ENCODE peak calls at places on chromosomes 11 and 22, in five cellular contexts. One of them, this sample, is unnamed.

GRCh38 chr11:50394017-50394416 is 361.3 kb downstream of the OR4C45 start:
- DNase-seq in brain microvascular endothelial cell: no peak
- DNase-seq in sigmoid colon: no peak
- DNase-seq in A673: no peak
- DNase-seq in WTC11: no peak
- DNase-seq in this sample: no peak

GRCh38 chr11:11461473-11461872 is 108.4 kb upstream of the CSNK2A3 start:
- DNase-seq in brain microvascular endothelial cell: no peak
- DNase-seq in sigmoid colon: no peak
- DNase-seq in A673: no peak
- DNase-seq in WTC11: no peak
- DNase-seq in this sample: no peak

GRCh38 chr22:19218541-19219233 is 40.2 kb upstream of the SLC25A1 start:
- DNase-seq in brain microvascular endothelial cell: no peak
- DNase-seq in sigmoid colon: no peak
- DNase-seq in A673: no peak
- DNase-seq in WTC11: no peak
- DNase-seq in this sample: no peak

GRCh38 chr22:23121026-23121823 is 20.6 kb downstream of the RSPH14 start:
- DNase-seq in brain microvascular endothelial cell: no peak
- DNase-seq in sigmoid colon: no peak
- DNase-seq in A673: no peak
- DNase-seq in WTC11: no peak
- DNase-seq in this sample: peak

GRCh38 chr11:103887001-103887680 is 149.3 kb upstream of the DDI1 start:
- DNase-seq in brain microvascular endothelial cell: no peak
- DNase-seq in sigmoid colon: no peak
- DNase-seq in A673: no peak
- DNase-seq in WTC11: no peak
- DNase-seq in this sample: no peak

GRCh38 chr11:1077033-1077416 is 2.4 kb downstream of the MUC2 start:
- DNase-seq in brain microvascular endothelial cell: no peak
- DNase-seq in sigmoid colon: peak
- DNase-seq in A673: no peak
- DNase-seq in WTC11: no peak
- DNase-seq in this sample: peak

GRCh38 chr11:88531776-88532175 is 194.2 kb upstream of the CTSC start:
- DNase-seq in brain microvascular endothelial cell: no peak
- DNase-seq in sigmoid colon: no peak
- DNase-seq in A673: no peak
- DNase-seq in WTC11: no peak
- DNase-seq in this sample: no peak

GRCh38 chr11:111148116-111148515 is 97.4 kb upstream of the POU2AF2 start:
- DNase-seq in brain microvascular endothelial cell: no peak
- DNase-seq in sigmoid colon: no peak
- DNase-seq in A673: no peak
- DNase-seq in WTC11: no peak
- DNase-seq in this sample: no peak

GRCh38 chr22:50439314-50440250 is 35.3 kb downstream of the SBF1 start:
- DNase-seq in brain microvascular endothelial cell: no peak
- DNase-seq in sigmoid colon: no peak
- DNase-seq in A673: no peak
- DNase-seq in WTC11: no peak
- DNase-seq in this sample: peak

GRCh38 chr11:36453678-36454077 is 56.4 kb downstream of the TRAF6 start:
- DNase-seq in brain microvascular endothelial cell: no peak
- DNase-seq in sigmoid colon: no peak
- DNase-seq in A673: no peak
- DNase-seq in WTC11: no peak
- DNase-seq in this sample: peak

GRCh38 chr11:19367051-19367709 is 126.4 kb upstream of the E2F8 start:
- DNase-seq in brain microvascular endothelial cell: peak
- DNase-seq in sigmoid colon: no peak
- DNase-seq in A673: no peak
- DNase-seq in WTC11: no peak
- DNase-seq in this sample: no peak

GRCh38 chr22:32444068-32444467 is 20.2 kb downstream of the BPIFC start:
- DNase-seq in brain microvascular endothelial cell: no peak
- DNase-seq in sigmoid colon: no peak
- DNase-seq in A673: peak
- DNase-seq in WTC11: peak
- DNase-seq in this sample: no peak

GRCh38 chr11:70205049-70205725 is 2.1 kb downstream of the FADD start:
- DNase-seq in brain microvascular endothelial cell: peak
- DNase-seq in sigmoid colon: no peak
- DNase-seq in A673: no peak
- DNase-seq in WTC11: no peak
- DNase-seq in this sample: no peak

GRCh38 chr11:6817668-6818067 is 18.2 kb upstream of the OR6A2 start:
- DNase-seq in brain microvascular endothelial cell: no peak
- DNase-seq in sigmoid colon: no peak
- DNase-seq in A673: peak
- DNase-seq in WTC11: peak
- DNase-seq in this sample: no peak

GRCh38 chr11:114651145-114651718 is 27.1 kb upstream of the NXPE2 start:
- DNase-seq in brain microvascular endothelial cell: no peak
- DNase-seq in sigmoid colon: no peak
- DNase-seq in A673: no peak
- DNase-seq in WTC11: no peak
- DNase-seq in this sample: no peak

GRCh38 chr11:103792981-103793468 is 243.4 kb upstream of the DDI1 start:
- DNase-seq in brain microvascular endothelial cell: peak
- DNase-seq in sigmoid colon: no peak
- DNase-seq in A673: no peak
- DNase-seq in WTC11: no peak
- DNase-seq in this sample: no peak

GRCh38 chr11:113603277-113604059 is 102.6 kb downstream of the TMPRSS5 start:
- DNase-seq in brain microvascular endothelial cell: no peak
- DNase-seq in sigmoid colon: no peak
- DNase-seq in A673: no peak
- DNase-seq in WTC11: no peak
- DNase-seq in this sample: no peak

GRCh38 chr11:1920128-1920908 is 815 bp downstream of the TNNT3 start:
- DNase-seq in brain microvascular endothelial cell: no peak
- DNase-seq in sigmoid colon: no peak
- DNase-seq in A673: no peak
- DNase-seq in WTC11: no peak
- DNase-seq in this sample: no peak

GRCh38 chr11:123137496-123138270 is 57.4 kb downstream of the CLMP start:
- DNase-seq in brain microvascular endothelial cell: peak
- DNase-seq in sigmoid colon: peak
- DNase-seq in A673: peak
- DNase-seq in WTC11: peak
- DNase-seq in this sample: peak

GRCh38 chr11:3095712-3096361 is 38.6 kb upstream of the CARS1 start:
- DNase-seq in brain microvascular endothelial cell: peak
- DNase-seq in sigmoid colon: peak
- DNase-seq in A673: peak
- DNase-seq in WTC11: no peak
- DNase-seq in this sample: no peak

GRCh38 chr22:29838599-29838956 is 504 bp upstream of the ASCC2 start:
- DNase-seq in brain microvascular endothelial cell: no peak
- DNase-seq in sigmoid colon: no peak
- DNase-seq in A673: no peak
- DNase-seq in WTC11: no peak
- DNase-seq in this sample: no peak
- TF ChIP-seq CTCF in brain microvascular endothelial cell: no peak
- TF ChIP-seq CTCF in sigmoid colon: no peak
- TF ChIP-seq CTCF in A673: no peak
- TF ChIP-seq CTCF in WTC11: no peak
- TF ChIP-seq CTCF in this sample: no peak

DNA sequence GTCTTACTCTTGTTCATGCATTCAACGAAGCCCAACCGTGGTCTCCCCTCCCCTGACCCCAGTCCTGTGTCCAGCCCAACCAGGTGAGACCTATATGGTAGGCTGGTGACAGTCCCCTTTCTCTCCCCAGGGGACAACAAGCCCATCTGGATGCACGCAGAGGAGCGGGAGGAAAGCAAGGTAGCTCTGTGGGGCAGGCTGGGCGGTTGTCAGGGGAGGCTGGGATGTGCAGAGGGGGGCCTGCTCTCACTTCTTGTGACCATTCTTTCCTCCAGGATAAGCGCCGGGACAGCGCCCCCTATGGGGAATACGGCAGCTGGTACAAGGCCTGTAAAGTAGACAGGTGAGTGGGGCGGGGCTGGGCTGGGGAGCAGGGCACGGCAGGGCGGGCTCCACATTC is 3.5 kb upstream of the RAB1B start:
- DNase-seq in brain microvascular endothelial cell: no peak
- DNase-seq in sigmoid colon: no peak
- DNase-seq in A673: peak
- DNase-seq in WTC11: peak
- DNase-seq in this sample: no peak
- TF ChIP-seq CTCF in brain microvascular endothelial cell: peak
- TF ChIP-seq CTCF in sigmoid colon: no peak
- TF ChIP-seq CTCF in A673: peak
- TF ChIP-seq CTCF in WTC11: peak
- TF ChIP-seq CTCF in this sample: peak

DNA sequence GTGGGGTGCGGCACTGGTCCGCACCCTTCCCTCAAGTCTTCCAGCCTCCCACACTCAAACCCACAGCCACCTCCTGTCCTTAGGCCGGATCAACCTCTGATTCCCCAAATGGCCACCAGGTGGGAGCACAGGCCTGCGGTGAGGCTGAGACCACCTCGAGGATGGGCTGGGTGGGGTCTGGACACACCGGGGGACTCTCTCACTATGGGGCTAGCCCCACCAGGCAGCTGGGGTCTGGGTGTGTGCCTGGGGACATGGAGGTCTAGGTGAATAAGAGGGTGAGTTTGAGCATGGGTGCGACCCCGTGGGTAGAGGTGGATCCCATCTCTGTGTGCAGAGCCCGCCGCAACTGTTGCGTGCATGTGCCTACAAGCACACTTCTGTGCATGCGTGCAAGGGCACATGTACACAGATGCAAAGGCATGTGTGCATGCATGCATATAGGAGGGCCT is 32.6 kb downstream of the MYO18B start:
- DNase-seq in brain microvascular endothelial cell: no peak
- DNase-seq in sigmoid colon: no peak
- DNase-seq in A673: peak
- DNase-seq in WTC11: peak
- DNase-seq in this sample: no peak
- TF ChIP-seq CTCF in brain microvascular endothelial cell: peak
- TF ChIP-seq CTCF in sigmoid colon: no peak
- TF ChIP-seq CTCF in A673: peak
- TF ChIP-seq CTCF in WTC11: peak
- TF ChIP-seq CTCF in this sample: peak

DNA sequence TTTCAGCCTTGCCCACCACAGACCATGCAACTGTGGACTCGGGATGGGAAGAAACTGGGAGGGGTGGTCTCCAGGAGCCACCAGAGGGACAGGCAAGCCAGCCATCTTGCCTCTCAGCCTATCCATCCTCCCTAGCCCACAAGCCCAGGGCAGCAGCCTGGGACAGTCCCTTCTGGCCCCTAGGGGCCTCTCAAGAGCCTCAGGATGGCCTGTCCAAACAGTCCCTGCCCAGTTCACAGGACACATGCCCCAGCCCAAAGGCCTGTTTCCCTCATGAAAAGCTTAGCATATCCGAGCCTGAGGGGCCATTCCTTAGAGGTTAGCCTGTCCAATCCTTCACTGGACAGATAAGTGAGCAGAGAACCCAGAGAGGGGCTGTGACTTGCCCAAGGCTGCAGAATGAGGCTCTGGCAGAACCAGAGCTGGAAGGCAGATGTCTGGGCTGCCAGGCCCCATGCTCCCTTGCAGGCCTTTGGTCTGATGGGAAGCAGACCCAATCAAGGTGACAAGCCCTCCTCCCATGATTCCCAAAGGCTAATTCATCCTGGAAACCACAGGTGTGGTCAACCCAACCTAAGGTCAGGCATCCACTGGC is 28.2 kb downstream of the LRRC10B start:
- DNase-seq in brain microvascular endothelial cell: no peak
- DNase-seq in sigmoid colon: no peak
- DNase-seq in A673: no peak
- DNase-seq in WTC11: no peak
- DNase-seq in this sample: no peak
- TF ChIP-seq CTCF in brain microvascular endothelial cell: peak
- TF ChIP-seq CTCF in sigmoid colon: no peak
- TF ChIP-seq CTCF in A673: no peak
- TF ChIP-seq CTCF in WTC11: no peak
- TF ChIP-seq CTCF in this sample: no peak

GRCh38 chr11:79441159-79441875 is 487 bp upstream of the TENM4 start:
- DNase-seq in brain microvascular endothelial cell: no peak
- DNase-seq in sigmoid colon: no peak
- DNase-seq in A673: no peak
- DNase-seq in WTC11: no peak
- DNase-seq in this sample: peak
- TF ChIP-seq CTCF in brain microvascular endothelial cell: peak
- TF ChIP-seq CTCF in sigmoid colon: no peak
- TF ChIP-seq CTCF in A673: no peak
- TF ChIP-seq CTCF in WTC11: peak
- TF ChIP-seq CTCF in this sample: no peak